ENCODE peak calls at places on chromosomes 6 and 20, in eight cellular contexts. One of them, this sample, is unnamed.
A peak's percentile ranks its signal among the peaks of the same experiment; 100 is the strongest.

GRCh38 chr6:100176951-100177710 is 183.1 kb upstream of the MCHR2 start:
- DNase-seq in HCT116: no peak
- DNase-seq in psoas muscle: no peak
- DNase-seq in astrocyte: no peak
- DNase-seq in CD8-positive, alpha-beta T cell: no peak
- DNase-seq in neuronal stem cell: no peak
- DNase-seq in adrenal gland: no peak
- DNase-seq in RWPE1: no peak
- DNase-seq in this sample: no peak

GRCh38 chr20:4855555-4855954 is 133.8 kb downstream of the PRND start:
- DNase-seq in HCT116: no peak
- DNase-seq in psoas muscle: no peak
- DNase-seq in astrocyte: no peak
- DNase-seq in CD8-positive, alpha-beta T cell: no peak
- DNase-seq in neuronal stem cell: no peak
- DNase-seq in adrenal gland: peak; percentile 38
- DNase-seq in RWPE1: no peak
- DNase-seq in this sample: no peak

GRCh38 chr6:87481936-87482335 is 9.2 kb downstream of the SLC35A1 start:
- DNase-seq in HCT116: no peak
- DNase-seq in psoas muscle: no peak
- DNase-seq in astrocyte: no peak
- DNase-seq in CD8-positive, alpha-beta T cell: no peak
- DNase-seq in neuronal stem cell: no peak
- DNase-seq in adrenal gland: no peak
- DNase-seq in RWPE1: no peak
- DNase-seq in this sample: no peak

GRCh38 chr6:80976336-80976735 is 776.1 kb downstream of the TENT5A start:
- DNase-seq in HCT116: no peak
- DNase-seq in psoas muscle: no peak
- DNase-seq in astrocyte: no peak
- DNase-seq in CD8-positive, alpha-beta T cell: no peak
- DNase-seq in neuronal stem cell: no peak
- DNase-seq in adrenal gland: no peak
- DNase-seq in RWPE1: peak; percentile 3
- DNase-seq in this sample: no peak

GRCh38 chr20:9185511-9185910 is 116.6 kb downstream of the PLCB4 start:
- DNase-seq in HCT116: no peak
- DNase-seq in psoas muscle: no peak
- DNase-seq in astrocyte: peak; percentile 74
- DNase-seq in CD8-positive, alpha-beta T cell: no peak
- DNase-seq in neuronal stem cell: no peak
- DNase-seq in adrenal gland: no peak
- DNase-seq in RWPE1: no peak
- DNase-seq in this sample: no peak

GRCh38 chr6:118240878-118241528 is 307.1 kb upstream of the PLN start:
- DNase-seq in HCT116: no peak
- DNase-seq in psoas muscle: no peak
- DNase-seq in astrocyte: no peak
- DNase-seq in CD8-positive, alpha-beta T cell: no peak
- DNase-seq in neuronal stem cell: no peak
- DNase-seq in adrenal gland: no peak
- DNase-seq in RWPE1: no peak
- DNase-seq in this sample: no peak

GRCh38 chr6:6546318-6547110 is 42.0 kb upstream of the LY86 start:
- DNase-seq in HCT116: no peak
- DNase-seq in psoas muscle: peak; percentile 68
- DNase-seq in astrocyte: peak; percentile 17
- DNase-seq in CD8-positive, alpha-beta T cell: no peak
- DNase-seq in neuronal stem cell: peak; percentile 47
- DNase-seq in adrenal gland: peak; percentile 33
- DNase-seq in RWPE1: no peak
- DNase-seq in this sample: no peak

GRCh38 chr20:61821698-61822097 is 244.0 kb downstream of the TAF4 start:
- DNase-seq in HCT116: no peak
- DNase-seq in psoas muscle: no peak
- DNase-seq in astrocyte: no peak
- DNase-seq in CD8-positive, alpha-beta T cell: no peak
- DNase-seq in neuronal stem cell: no peak
- DNase-seq in adrenal gland: no peak
- DNase-seq in RWPE1: no peak
- DNase-seq in this sample: no peak

GRCh38 chr6:41931792-41932191 is 9.8 kb downstream of the CCND3 start:
- DNase-seq in HCT116: no peak
- DNase-seq in psoas muscle: no peak
- DNase-seq in astrocyte: no peak
- DNase-seq in CD8-positive, alpha-beta T cell: no peak
- DNase-seq in neuronal stem cell: no peak
- DNase-seq in adrenal gland: no peak
- DNase-seq in RWPE1: no peak
- DNase-seq in this sample: no peak

GRCh38 chr20:46139908-46140482 is 21.9 kb downstream of the CD40 start:
- DNase-seq in HCT116: no peak
- DNase-seq in psoas muscle: no peak
- DNase-seq in astrocyte: no peak
- DNase-seq in CD8-positive, alpha-beta T cell: no peak
- DNase-seq in neuronal stem cell: no peak
- DNase-seq in adrenal gland: no peak
- DNase-seq in RWPE1: peak; percentile 84
- DNase-seq in this sample: peak; percentile 60

GRCh38 chr20:17790308-17790707 is 90.5 kb downstream of the BANF2 start:
- DNase-seq in HCT116: no peak
- DNase-seq in psoas muscle: peak; percentile 22
- DNase-seq in astrocyte: no peak
- DNase-seq in CD8-positive, alpha-beta T cell: no peak
- DNase-seq in neuronal stem cell: no peak
- DNase-seq in adrenal gland: no peak
- DNase-seq in RWPE1: no peak
- DNase-seq in this sample: no peak

GRCh38 chr6:6696867-6697531 is 108.5 kb downstream of the LY86 start:
- DNase-seq in HCT116: peak; percentile 63
- DNase-seq in psoas muscle: peak; percentile 69
- DNase-seq in astrocyte: peak; percentile 46
- DNase-seq in CD8-positive, alpha-beta T cell: no peak
- DNase-seq in neuronal stem cell: peak; percentile 77
- DNase-seq in adrenal gland: peak; percentile 72
- DNase-seq in RWPE1: peak; percentile 16
- DNase-seq in this sample: no peak

DNA sequence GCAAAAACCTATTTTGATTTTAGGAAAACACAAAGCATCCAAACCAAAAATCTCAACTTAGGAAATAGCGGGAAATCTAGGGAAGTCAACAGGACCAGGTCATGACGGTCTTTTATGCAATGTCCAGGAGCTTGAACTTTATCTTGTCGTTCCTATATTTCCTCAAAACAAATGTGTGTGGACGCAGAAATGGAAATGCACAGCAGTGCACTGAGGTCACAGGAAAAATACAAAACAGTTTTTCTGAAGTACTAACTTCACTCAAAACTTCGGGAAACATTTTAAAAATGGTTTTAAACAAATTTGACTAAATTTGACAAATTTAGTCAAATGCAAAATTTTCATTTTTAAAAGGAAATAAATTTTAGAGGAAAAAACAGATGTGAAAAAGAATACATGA is 5.5 kb upstream of the SLC17A2 start:
- DNase-seq in HCT116: no peak
- DNase-seq in psoas muscle: no peak
- DNase-seq in astrocyte: no peak
- DNase-seq in CD8-positive, alpha-beta T cell: no peak
- DNase-seq in neuronal stem cell: no peak
- DNase-seq in adrenal gland: no peak
- DNase-seq in RWPE1: no peak
- DNase-seq in this sample: no peak
- H3K27ac ChIP-seq in HCT116: no peak overlapping the region
- H3K27ac ChIP-seq in psoas muscle: no peak overlapping the region
- H3K27ac ChIP-seq in astrocyte: no peak overlapping the region
- H3K27ac ChIP-seq in CD8-positive, alpha-beta T cell: no peak overlapping the region
- H3K27ac ChIP-seq in neuronal stem cell: no peak overlapping the region
- H3K27ac ChIP-seq in adrenal gland: no peak overlapping the region
- H3K27ac ChIP-seq in RWPE1: no peak overlapping the region
- H3K27ac ChIP-seq in this sample: no peak overlapping the region

GRCh38 chr6:21883929-21884328 is 290.4 kb downstream of the SOX4 start:
- DNase-seq in HCT116: no peak
- DNase-seq in psoas muscle: no peak
- DNase-seq in astrocyte: no peak
- DNase-seq in CD8-positive, alpha-beta T cell: no peak
- DNase-seq in neuronal stem cell: no peak
- DNase-seq in adrenal gland: no peak
- DNase-seq in RWPE1: no peak
- DNase-seq in this sample: no peak
- H3K27ac ChIP-seq in HCT116: no peak overlapping the region
- H3K27ac ChIP-seq in psoas muscle: no peak overlapping the region
- H3K27ac ChIP-seq in astrocyte: no peak overlapping the region
- H3K27ac ChIP-seq in CD8-positive, alpha-beta T cell: no peak overlapping the region
- H3K27ac ChIP-seq in neuronal stem cell: no peak overlapping the region
- H3K27ac ChIP-seq in adrenal gland: no peak overlapping the region
- H3K27ac ChIP-seq in RWPE1: no peak overlapping the region
- H3K27ac ChIP-seq in this sample: peak overlapping the region; percentile 82

DNA sequence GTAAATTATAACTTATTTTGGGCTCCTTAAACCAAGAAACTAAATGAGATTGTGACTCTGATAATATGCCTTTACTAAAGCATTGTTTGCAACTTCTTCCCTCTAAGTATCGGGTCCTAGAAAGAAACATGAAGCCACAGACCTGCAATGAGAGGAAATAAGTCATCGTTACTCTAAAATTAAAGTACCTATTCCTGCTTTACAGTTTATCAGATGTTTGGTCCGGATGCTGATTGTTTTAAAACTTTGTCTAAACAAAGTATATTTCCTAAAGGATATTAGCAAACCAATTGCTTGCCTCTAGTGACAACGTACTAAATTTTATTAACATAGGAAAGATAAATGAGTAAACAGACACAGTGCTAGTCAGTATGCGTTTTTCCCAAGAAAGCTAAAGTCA is 216.8 kb downstream of the GJA1 start:
- DNase-seq in HCT116: no peak
- DNase-seq in psoas muscle: no peak
- DNase-seq in astrocyte: no peak
- DNase-seq in CD8-positive, alpha-beta T cell: no peak
- DNase-seq in neuronal stem cell: no peak
- DNase-seq in adrenal gland: no peak
- DNase-seq in RWPE1: no peak
- DNase-seq in this sample: no peak
- H3K27ac ChIP-seq in HCT116: no peak overlapping the region
- H3K27ac ChIP-seq in psoas muscle: peak overlapping the region; percentile 17
- H3K27ac ChIP-seq in astrocyte: no peak overlapping the region
- H3K27ac ChIP-seq in CD8-positive, alpha-beta T cell: no peak overlapping the region
- H3K27ac ChIP-seq in neuronal stem cell: no peak overlapping the region
- H3K27ac ChIP-seq in adrenal gland: no peak overlapping the region
- H3K27ac ChIP-seq in RWPE1: no peak overlapping the region
- H3K27ac ChIP-seq in this sample: no peak overlapping the region

DNA sequence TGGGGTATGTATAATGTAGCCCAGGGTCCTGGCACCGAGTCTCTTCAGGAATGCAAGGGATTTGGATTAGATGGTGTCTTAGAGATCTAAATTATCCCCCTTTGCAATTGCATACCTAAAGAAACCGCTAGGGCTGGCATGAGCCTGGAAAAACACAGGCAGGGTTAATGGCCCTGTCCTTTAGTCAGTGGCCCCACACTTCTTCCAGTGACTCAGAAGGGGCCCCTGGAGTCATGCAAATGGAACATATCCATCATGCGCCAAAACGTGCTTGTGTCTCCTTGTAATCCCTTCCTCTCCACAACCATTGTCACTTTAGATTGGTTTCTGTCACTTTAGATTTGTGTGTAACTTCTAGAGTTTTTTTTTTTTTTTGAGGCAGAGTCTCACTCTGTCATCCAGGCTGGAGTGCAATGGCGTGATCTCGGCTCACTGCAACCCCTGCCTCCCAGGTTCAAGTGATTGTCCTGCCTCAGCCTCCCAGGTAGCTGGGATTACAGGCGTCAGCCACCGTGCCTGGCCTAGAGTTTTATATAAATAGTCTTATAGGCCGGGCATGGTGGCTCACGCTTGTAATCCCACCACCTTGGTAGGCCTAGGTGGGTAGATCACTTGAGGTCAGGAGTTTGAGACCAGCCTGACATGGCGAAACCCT is 8.7 kb upstream of the MYBL2 start:
- DNase-seq in HCT116: no peak
- DNase-seq in psoas muscle: no peak
- DNase-seq in astrocyte: peak; percentile 22
- DNase-seq in CD8-positive, alpha-beta T cell: no peak
- DNase-seq in neuronal stem cell: no peak
- DNase-seq in adrenal gland: no peak
- DNase-seq in RWPE1: peak; percentile 49
- DNase-seq in this sample: no peak
- H3K27ac ChIP-seq in HCT116: peak overlapping the region; percentile 82
- H3K27ac ChIP-seq in psoas muscle: no peak overlapping the region
- H3K27ac ChIP-seq in astrocyte: no peak overlapping the region
- H3K27ac ChIP-seq in CD8-positive, alpha-beta T cell: peak overlapping the region; percentile 84
- H3K27ac ChIP-seq in neuronal stem cell: no peak overlapping the region
- H3K27ac ChIP-seq in adrenal gland: no peak overlapping the region
- H3K27ac ChIP-seq in RWPE1: peak overlapping the region; percentile 85
- H3K27ac ChIP-seq in this sample: peak overlapping the region; percentile 47

DNA sequence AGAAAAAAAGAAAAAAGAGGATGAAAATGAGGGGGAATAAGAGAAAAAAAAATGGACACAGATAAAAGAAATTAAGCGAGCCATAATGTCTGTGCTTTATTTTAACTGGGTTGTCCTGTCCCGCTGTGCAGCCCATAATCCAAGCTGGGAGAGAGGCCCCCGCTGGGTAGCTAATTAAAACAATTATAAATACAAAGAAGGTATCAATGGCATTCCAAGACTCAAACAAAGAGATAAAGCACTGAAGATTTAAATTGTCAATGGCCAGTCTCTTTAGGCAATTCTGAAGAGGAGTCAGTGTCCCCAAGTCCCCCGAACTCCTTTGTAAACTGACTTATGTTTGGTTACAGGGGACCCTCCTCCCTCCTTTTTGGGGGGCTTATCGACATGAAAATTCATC is 143.2 kb downstream of the ZFP64 start:
- DNase-seq in HCT116: no peak
- DNase-seq in psoas muscle: no peak
- DNase-seq in astrocyte: no peak
- DNase-seq in CD8-positive, alpha-beta T cell: no peak
- DNase-seq in neuronal stem cell: peak; percentile 79
- DNase-seq in adrenal gland: no peak
- DNase-seq in RWPE1: no peak
- DNase-seq in this sample: no peak
- H3K27ac ChIP-seq in HCT116: no peak overlapping the region
- H3K27ac ChIP-seq in psoas muscle: no peak overlapping the region
- H3K27ac ChIP-seq in astrocyte: peak overlapping the region; percentile 24
- H3K27ac ChIP-seq in CD8-positive, alpha-beta T cell: no peak overlapping the region
- H3K27ac ChIP-seq in neuronal stem cell: peak overlapping the region; percentile 90
- H3K27ac ChIP-seq in adrenal gland: no peak overlapping the region
- H3K27ac ChIP-seq in RWPE1: no peak overlapping the region
- H3K27ac ChIP-seq in this sample: no peak overlapping the region

DNA sequence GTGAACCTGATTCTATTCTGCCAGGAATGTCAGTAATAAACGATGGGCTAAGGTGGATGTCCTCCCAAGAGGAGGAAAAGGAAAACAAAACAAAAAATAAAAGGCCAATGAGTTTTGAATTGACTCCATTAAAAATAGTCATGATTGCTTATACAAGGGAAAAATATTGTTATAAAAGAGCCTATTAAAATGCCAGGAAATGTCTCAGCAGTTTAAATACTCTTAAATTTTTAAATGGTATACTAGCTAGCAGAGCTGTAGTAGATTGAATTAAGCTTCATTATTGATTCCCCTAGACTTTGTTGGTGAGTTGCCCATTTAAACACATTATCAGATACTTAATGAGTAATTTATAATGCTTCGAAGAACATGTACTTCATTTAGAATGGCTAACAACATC is 990.9 kb upstream of the GJE1 start:
- DNase-seq in HCT116: no peak
- DNase-seq in psoas muscle: no peak
- DNase-seq in astrocyte: no peak
- DNase-seq in CD8-positive, alpha-beta T cell: no peak
- DNase-seq in neuronal stem cell: no peak
- DNase-seq in adrenal gland: no peak
- DNase-seq in RWPE1: no peak
- DNase-seq in this sample: no peak
- H3K27ac ChIP-seq in HCT116: no peak overlapping the region
- H3K27ac ChIP-seq in psoas muscle: no peak overlapping the region
- H3K27ac ChIP-seq in astrocyte: no peak overlapping the region
- H3K27ac ChIP-seq in CD8-positive, alpha-beta T cell: no peak overlapping the region
- H3K27ac ChIP-seq in neuronal stem cell: no peak overlapping the region
- H3K27ac ChIP-seq in adrenal gland: no peak overlapping the region
- H3K27ac ChIP-seq in RWPE1: no peak overlapping the region
- H3K27ac ChIP-seq in this sample: no peak overlapping the region

This sample was measured in epithelial cell of prostate.